ENCODE peak calls at places on chromosomes 4 and X, in seven cellular contexts. J is vagina, D is right lobe of liver, S is K562, P is stomach, Y is psoas muscle, V is mammary epithelial cell. Z is an unnamed sample.
A peak's percentile ranks its signal among the peaks of the same experiment; 100 is the strongest.

GRCh38 chrX:93673869-93674271 is at the start of gene FAM133A:
- DNase-seq in S (no peak), Y (no peak), D (no peak), P (no peak), J (no peak), V (peak; percentile 1), Z (no peak)

GRCh38 chr4:185256444-185256843 is 47.0 kb downstream of the SNX25 start:
- DNase-seq in D (no peak), V (peak; percentile 65), P (no peak), J (no peak), S (peak; percentile 17), Y (no peak), Z (no peak)

GRCh38 chr4:52019941-52020657 is at the start of gene LRRC66:
- DNase-seq in Y (no peak), P (peak; percentile 69), J (no peak), V (no peak), D (peak; percentile 54), S (no peak), Z (no peak)

GRCh38 chr4:152936446-152937279 is 540 bp downstream of the FHDC1 start:
- DNase-seq in P (peak; percentile 57), V (peak; percentile 56), D (no peak), Y (peak; percentile 57), S (peak; percentile 44), J (no peak), Z (no peak)

GRCh38 chrX:76957485-76957884 is 489.7 kb upstream of the FGF16 start:
- DNase-seq in V (no peak), D (no peak), Y (no peak), P (no peak), S (no peak), J (no peak), Z (no peak)

GRCh38 chrX:115364625-115365024 is 75.1 kb downstream of the LUZP4 start:
- DNase-seq in D (no peak), J (no peak), S (no peak), P (no peak), V (no peak), Y (no peak), Z (no peak)

GRCh38 chr4:47786958-47787370 is 50.9 kb downstream of the CORIN start:
- DNase-seq in J (no peak), D (no peak), V (no peak), S (no peak), Y (no peak), P (no peak), Z (no peak)

GRCh38 chr4:153611679-153612078 is 72.4 kb upstream of the TLR2 start:
- DNase-seq in J (no peak), S (no peak), V (peak; percentile 3), P (no peak), D (no peak), Y (no peak), Z (no peak)

GRCh38 chr4:185283723-185284122 is 74.3 kb downstream of the SNX25 start:
- DNase-seq in Y (no peak), P (no peak), D (no peak), J (no peak), S (no peak), V (peak; percentile 32), Z (no peak)

GRCh38 chr4:188941524-188942109 is 802.4 kb downstream of the TRIML1 start:
- DNase-seq in Y (no peak), P (no peak), S (no peak), J (no peak), V (peak; percentile 99), D (no peak), Z (no peak)

GRCh38 chr4:114466299-114466698 is 132.3 kb upstream of the UGT8 start:
- DNase-seq in Y (no peak), V (no peak), D (no peak), P (no peak), S (no peak), J (no peak), Z (no peak)

GRCh38 chr4:13543091-13543581 is 1.2 kb downstream of the NKX3-2 start:
- DNase-seq in P (no peak), Y (no peak), D (no peak), V (no peak), J (no peak), S (no peak), Z (no peak)

GRCh38 chr4:169615467-169616106 is 3.2 kb upstream of the NEK1 start:
- DNase-seq in Y (no peak), D (no peak), J (no peak), P (no peak), V (peak; percentile 87), S (no peak), Z (no peak)

GRCh38 chr4:169612869-169613859 is 781 bp upstream of the NEK1 start:
- DNase-seq in J (no peak), S (peak; percentile 33), D (peak; percentile 75), Y (peak; percentile 76), V (peak; percentile 71), P (peak; percentile 71), Z (peak; percentile 83)

GRCh38 chr4:169611991-169612868 is at the start of gene NEK1:
- DNase-seq in P (peak; percentile 87), S (peak; percentile 88), J (peak; percentile 90), Y (peak; percentile 93), D (peak; percentile 90), V (peak; percentile 88), Z (peak; percentile 86)

DNA sequence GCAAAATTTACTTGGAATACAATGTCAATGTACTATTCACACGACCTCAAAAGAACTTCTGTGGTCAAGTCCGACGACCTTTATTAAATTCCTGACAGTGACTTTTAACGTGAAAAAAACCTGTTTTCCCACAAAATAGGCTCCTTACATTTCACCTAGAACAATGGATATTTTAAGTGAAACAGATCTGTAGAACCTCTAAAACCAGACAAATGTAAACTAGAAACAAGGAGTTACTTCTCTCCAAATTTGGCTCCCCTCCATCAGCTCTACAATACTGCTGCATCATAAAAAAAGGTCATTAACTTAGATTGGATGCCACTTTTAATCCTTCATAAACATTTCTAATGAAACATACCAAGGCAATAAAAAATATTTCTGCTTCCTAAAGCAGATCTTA is 1.2 kb downstream of the NEK1 start:
- DNase-seq in P (no peak), V (no peak), S (no peak), J (no peak), Y (no peak), D (no peak), Z (no peak)
- H3K4me3 ChIP-seq in P (peak overlapping the region; percentile 68), V (peak overlapping the region; percentile 99), S (peak overlapping the region; percentile 80), J (peak overlapping the region; percentile 91), Y (peak overlapping the region; percentile 84), D (no peak overlapping the region), Z (peak overlapping the region; percentile 82)

DNA sequence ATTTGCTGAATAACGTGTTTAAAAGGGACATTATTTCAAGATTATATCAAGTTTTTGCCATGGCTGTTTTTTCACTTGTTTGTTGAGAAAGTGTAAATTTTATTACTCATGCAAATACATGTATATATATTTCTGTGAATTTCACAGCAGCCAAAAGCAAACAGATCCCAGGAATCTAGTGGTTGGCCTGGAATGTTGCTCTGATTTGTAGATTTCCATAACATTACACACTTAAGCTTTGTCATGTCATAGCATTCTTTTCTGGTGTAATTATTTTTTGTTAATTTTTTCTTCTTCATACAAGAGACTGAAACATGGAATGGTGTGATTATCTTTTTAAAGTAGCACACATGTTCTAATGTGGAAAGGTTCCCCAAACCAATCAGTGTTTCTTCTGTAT is 20.1 kb downstream of the RUFY3 start:
- DNase-seq in P (no peak), J (no peak), V (no peak), Y (no peak), S (no peak), D (no peak), Z (no peak)
- H3K27ac ChIP-seq in P (no peak overlapping the region), J (no peak overlapping the region), V (no peak overlapping the region), Y (no peak overlapping the region), S (no peak overlapping the region), D (no peak overlapping the region), Z (no peak overlapping the region)

DNA sequence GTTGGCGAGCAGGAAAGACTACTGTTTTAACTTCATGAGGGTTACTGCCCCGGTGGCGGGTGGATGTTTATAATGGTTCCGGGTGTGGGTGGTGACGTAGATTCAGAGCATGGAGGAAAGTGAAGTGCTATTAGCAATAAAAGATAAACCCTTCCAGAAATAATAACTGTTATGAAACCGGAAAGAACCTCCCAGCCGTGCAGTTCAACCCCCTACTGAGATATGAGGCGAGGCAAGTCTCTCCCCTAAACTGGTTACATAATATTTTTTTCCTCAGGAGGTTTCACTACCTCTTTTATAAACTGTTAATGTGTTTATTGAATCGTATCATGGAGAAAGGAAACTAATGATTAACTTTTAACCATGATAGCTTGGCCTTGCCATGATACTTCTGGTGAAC is 33.9 kb upstream of the STIM2 start:
- DNase-seq in J (no peak), Y (no peak), V (no peak), S (no peak), P (peak; percentile 55), D (no peak), Z (no peak)
- H3K4me3 ChIP-seq in J (no peak overlapping the region), Y (no peak overlapping the region), V (no peak overlapping the region), S (no peak overlapping the region), P (no peak overlapping the region), D (no peak overlapping the region), Z (no peak overlapping the region)

DNA sequence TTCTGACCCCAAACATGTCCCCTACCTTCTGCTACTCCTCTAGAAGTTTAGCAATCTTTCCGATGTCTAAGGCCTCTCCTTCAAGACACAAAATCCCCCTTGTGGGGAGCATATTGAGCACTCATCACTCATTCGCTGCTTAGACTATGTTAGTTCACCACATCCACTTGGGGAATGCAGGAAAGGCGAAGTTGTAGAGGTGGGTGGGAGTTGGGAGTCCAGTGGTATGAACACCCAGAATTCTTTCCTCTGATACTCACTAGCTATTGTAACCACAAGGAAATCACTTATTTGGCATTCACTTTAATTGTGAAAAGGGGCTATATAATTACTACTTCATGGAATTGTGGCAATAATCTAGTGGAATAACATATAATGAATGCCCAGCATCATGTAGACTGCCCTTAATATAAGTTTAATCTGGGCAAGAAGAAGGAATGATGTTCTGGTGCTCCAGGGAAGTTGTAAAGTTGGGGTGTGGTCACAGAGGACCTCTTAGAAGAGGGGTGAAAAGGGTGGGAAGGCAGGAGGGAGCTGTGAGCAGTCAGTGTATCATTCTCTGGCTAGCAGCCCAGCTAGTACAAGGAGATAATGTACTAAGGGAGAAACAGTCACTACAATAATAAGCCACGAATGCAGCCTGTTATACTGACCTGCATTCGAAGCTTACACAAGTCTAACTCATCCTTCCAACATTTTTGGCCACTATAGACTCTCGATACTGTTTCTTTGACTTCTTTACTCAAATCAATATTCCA is 468.2 kb upstream of the DIPK2B start:
- DNase-seq in S (no peak), P (no peak), D (no peak), Y (no peak), V (peak; percentile 94), J (no peak), Z (no peak)
- H3K27ac ChIP-seq in S (no peak overlapping the region), P (no peak overlapping the region), D (no peak overlapping the region), Y (no peak overlapping the region), V (peak overlapping the region; percentile 39), J (no peak overlapping the region), Z (no peak overlapping the region)

DNA sequence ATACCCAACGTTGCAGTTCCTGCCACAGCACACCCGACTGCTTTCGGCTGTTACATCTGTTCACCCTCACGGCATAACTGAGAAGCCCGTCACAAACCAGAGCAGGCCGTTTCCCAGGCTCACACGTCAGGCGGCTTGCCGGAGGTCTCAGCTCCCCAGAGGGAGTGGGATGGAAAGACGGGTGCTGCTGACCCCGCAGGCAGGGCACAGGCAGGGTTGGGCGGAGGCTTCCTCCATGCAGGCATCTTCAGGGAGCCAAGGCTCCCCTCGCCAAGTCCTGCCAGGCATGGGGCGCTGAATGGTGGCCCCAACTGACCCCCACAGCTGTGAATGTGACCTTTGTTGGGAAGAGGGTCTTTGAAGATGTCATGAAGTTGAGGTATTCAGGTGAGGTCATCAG is 57.5 kb downstream of the ACOX3 start:
- DNase-seq in Y (peak; percentile 46), D (no peak), V (no peak), J (no peak), S (no peak), P (no peak), Z (no peak)
- H3K4me3 ChIP-seq in Y (no peak overlapping the region), D (no peak overlapping the region), V (no peak overlapping the region), J (no peak overlapping the region), S (no peak overlapping the region), P (no peak overlapping the region), Z (no peak overlapping the region)

Z was measured in right atrium auricular region.